ENCODE peak calls at places on chromosomes 7 and 10, in four cellular contexts. Y is CD8-positive, alpha-beta T cell; S is small intestine; I is A549. P is an unnamed sample.

GRCh38 chr10:126384269-126384873 is 3.9 kb downstream of the ADAM12 start:
- DNase-seq in Y (no peak), S (no peak), I (no peak), P (no peak)

GRCh38 chr10:99630439-99630838 is 10.2 kb upstream of the SLC25A28 start:
- DNase-seq in Y (no peak), S (peak), I (no peak), P (peak)

GRCh38 chr7:36265720-36266119 is 112.7 kb downstream of the EEPD1 start:
- DNase-seq in Y (no peak), S (no peak), I (no peak), P (no peak)

GRCh38 chr10:21929070-21929469 is 74.5 kb downstream of the DNAJC1 start:
- DNase-seq in Y (no peak), S (no peak), I (no peak), P (no peak)

GRCh38 chr10:74988055-74988773 is 123.2 kb upstream of the SAMD8 start:
- DNase-seq in Y (no peak), S (no peak), I (no peak), P (peak)

GRCh38 chr10:132713421-132714095 is 72.4 kb downstream of the NKX6-2 start:
- DNase-seq in Y (no peak), S (no peak), I (no peak), P (no peak)

GRCh38 chr10:132705173-132705572 is 80.8 kb downstream of the NKX6-2 start:
- DNase-seq in Y (no peak), S (no peak), I (no peak), P (no peak)

GRCh38 chr10:95496951-95497350 is 64.2 kb downstream of the SORBS1 start:
- DNase-seq in Y (no peak), S (no peak), I (no peak), P (no peak)

GRCh38 chr7:150727381-150727780 is 9.8 kb upstream of the GIMAP5 start:
- DNase-seq in Y (no peak), S (peak), I (no peak), P (no peak)

GRCh38 chr7:102897211-102897621 is 15.6 kb upstream of the LRRC17 start:
- DNase-seq in Y (no peak), S (no peak), I (no peak), P (no peak)

GRCh38 chr10:106997721-106998120 is 166.8 kb downstream of the SORCS1 start:
- DNase-seq in Y (no peak), S (peak), I (no peak), P (no peak)

GRCh38 chr10:110501142-110501937 is 3.6 kb downstream of the DUSP5 start:
- DNase-seq in Y (peak), S (peak), I (peak), P (peak)

GRCh38 chr7:2759736-2760097 is 71.7 kb downstream of the AMZ1 start:
- DNase-seq in Y (no peak), S (no peak), I (no peak), P (no peak)

GRCh38 chr7:156440456-156440855 is 200.1 kb upstream of the RNF32 start:
- DNase-seq in Y (no peak), S (no peak), I (no peak), P (no peak)

GRCh38 chr10:78787095-78787494 is 281.7 kb upstream of the ZMIZ1 start:
- DNase-seq in Y (no peak), S (peak), I (no peak), P (no peak)

GRCh38 chr7:133434246-133434865 is 181.5 kb downstream of the EXOC4 start:
- DNase-seq in Y (no peak), S (no peak), I (peak), P (peak)

GRCh38 chr10:29691564-29692064 is 56.8 kb upstream of the SVIL start:
- DNase-seq in Y (no peak), S (peak), I (no peak), P (no peak)

GRCh38 chr7:151446412-151446811 is 6.5 kb upstream of the CRYGN start:
- DNase-seq in Y (no peak), S (no peak), I (no peak), P (no peak)

GRCh38 chr10:132399117-132400035 is 2.4 kb downstream of the PWWP2B start:
- DNase-seq in Y (no peak), S (no peak), I (no peak), P (no peak)

GRCh38 chr7:135147899-135148721 is at the start of gene TMEM140:
- DNase-seq in Y (peak), S (peak), I (no peak), P (no peak)

GRCh38 chr10:96043895-96044580 is 655 bp downstream of the CCNJ start:
- DNase-seq in Y (peak), S (peak), I (peak), P (no peak)

GRCh38 chr7:117402109-117402508 is 25.2 kb downstream of the ASZ1 start:
- DNase-seq in Y (no peak), S (no peak), I (no peak), P (no peak)

GRCh38 chr10:43258922-43259247 is 8.0 kb downstream of the RASGEF1A start:
- DNase-seq in Y (no peak), S (no peak), I (no peak), P (no peak)

GRCh38 chr7:151631149-151631967 is 111.7 kb upstream of the RHEB start:
- DNase-seq in Y (no peak), S (peak), I (peak), P (no peak)

GRCh38 chr7:45221896-45222604 is 64.5 kb downstream of the RAMP3 start:
- DNase-seq in Y (no peak), S (no peak), I (no peak), P (no peak)

GRCh38 chr10:102791754-102792153 is 45.5 kb downstream of the CYP17A1 start:
- DNase-seq in Y (no peak), S (no peak), I (no peak), P (no peak)

GRCh38 chr10:44264244-44264643 is 120.7 kb downstream of the CXCL12 start:
- DNase-seq in Y (no peak), S (no peak), I (no peak), P (no peak)

GRCh38 chr7:74412603-74413002 is 41.1 kb upstream of the GTF2IRD1 start:
- DNase-seq in Y (no peak), S (no peak), I (no peak), P (no peak)

GRCh38 chr10:75956624-75957023 is 525.2 kb downstream of the LRMDA start:
- DNase-seq in Y (no peak), S (peak), I (no peak), P (no peak)

GRCh38 chr10:23630880-23631279 is 192.0 kb downstream of the OTUD1 start:
- DNase-seq in Y (no peak), S (no peak), I (no peak), P (no peak)

GRCh38 chr10:25556457-25556856 is 377.6 kb upstream of the MYO3A start:
- DNase-seq in Y (no peak), S (no peak), I (no peak), P (peak)

DNA sequence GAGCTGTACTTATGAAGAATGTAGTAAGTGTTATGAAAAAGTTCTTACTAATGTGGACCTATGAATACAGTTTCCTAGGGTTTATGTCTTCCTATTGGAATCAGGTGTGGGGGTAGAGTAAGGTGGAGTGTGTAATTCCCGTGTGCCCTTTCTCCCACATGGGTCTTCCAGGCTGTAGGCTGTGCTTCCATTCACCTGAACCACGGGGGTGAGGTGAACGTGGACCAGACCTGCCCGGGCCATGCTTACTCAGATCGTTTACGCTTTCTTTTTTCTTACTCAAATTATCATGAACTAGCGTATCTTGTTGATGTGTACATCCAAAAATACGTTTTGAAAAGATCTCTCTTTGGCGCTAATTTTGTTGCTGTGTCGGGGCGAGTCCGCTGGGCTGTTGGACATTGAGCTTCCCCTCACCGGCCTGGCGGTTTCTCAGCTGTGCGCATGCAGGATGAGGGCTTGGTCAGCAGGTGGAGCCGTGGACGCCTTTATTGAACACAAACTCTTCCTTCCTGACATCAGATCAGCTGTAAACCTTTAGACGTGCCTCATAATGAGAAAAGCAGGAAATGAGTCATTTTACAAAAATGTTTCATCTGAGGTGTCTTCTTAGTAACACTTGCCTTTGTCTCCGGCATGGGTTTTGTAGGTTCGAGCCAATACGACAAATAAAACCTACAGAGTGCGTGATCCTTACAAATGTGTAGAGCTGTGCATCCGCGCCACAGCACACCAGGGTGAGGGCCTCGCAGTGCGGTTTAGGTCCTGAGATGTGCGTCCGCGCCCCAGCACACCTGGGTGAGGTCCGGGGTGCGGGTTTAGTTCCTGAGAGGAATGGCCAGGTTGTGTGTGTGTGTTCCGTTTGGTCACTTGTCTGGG is 53.8 kb downstream of the WDR37 start:
- DNase-seq in Y (peak), S (peak), I (peak), P (peak)
- H3K4me3 ChIP-seq in Y (peak), S (no peak), I (no peak), P (no peak)

GRCh38 chr7:158246960-158247673 is 340.5 kb downstream of the PTPRN2 start:
- DNase-seq in Y (no peak), S (no peak), I (no peak), P (no peak)

GRCh38 chr7:158244873-158245723 is 342.5 kb downstream of the PTPRN2 start:
- DNase-seq in Y (no peak), S (no peak), I (no peak), P (no peak)

GRCh38 chr7:158246272-158246959 is 341.2 kb downstream of the PTPRN2 start:
- DNase-seq in Y (no peak), S (no peak), I (no peak), P (no peak)

GRCh38 chr7:158244430-158244829 is 343.2 kb downstream of the PTPRN2 start:
- DNase-seq in Y (no peak), S (no peak), I (no peak), P (no peak)

DNA sequence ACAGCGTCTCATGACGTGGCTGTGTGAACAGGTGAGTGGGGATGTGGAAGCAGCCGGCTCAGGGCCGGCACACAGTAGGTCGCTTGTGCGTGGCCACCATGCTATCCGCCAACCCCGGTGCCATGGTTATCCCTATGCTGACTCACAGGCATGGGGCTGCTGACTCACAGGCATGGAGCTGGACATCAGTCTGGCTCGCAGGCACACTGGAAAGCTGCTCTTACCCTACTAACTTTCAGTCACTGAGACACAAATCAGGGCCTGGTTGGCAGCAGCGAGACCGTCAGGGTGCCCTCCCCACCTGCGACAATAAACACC is 341.9 kb downstream of the PTPRN2 start:
- DNase-seq in Y (no peak), S (no peak), I (no peak), P (no peak)
- H3K4me3 ChIP-seq in Y (no peak), S (no peak), I (no peak), P (no peak)

GRCh38 chr7:6691103-6691502 is 15.6 kb downstream of the ZNF12 start:
- DNase-seq in Y (no peak), S (no peak), I (no peak), P (no peak)

GRCh38 chr7:6691609-6692106 is 15.1 kb downstream of the ZNF12 start:
- DNase-seq in Y (no peak), S (no peak), I (no peak), P (no peak)
- H3K4me3 ChIP-seq in Y (no peak), S (no peak), I (no peak), P (no peak)

DNA sequence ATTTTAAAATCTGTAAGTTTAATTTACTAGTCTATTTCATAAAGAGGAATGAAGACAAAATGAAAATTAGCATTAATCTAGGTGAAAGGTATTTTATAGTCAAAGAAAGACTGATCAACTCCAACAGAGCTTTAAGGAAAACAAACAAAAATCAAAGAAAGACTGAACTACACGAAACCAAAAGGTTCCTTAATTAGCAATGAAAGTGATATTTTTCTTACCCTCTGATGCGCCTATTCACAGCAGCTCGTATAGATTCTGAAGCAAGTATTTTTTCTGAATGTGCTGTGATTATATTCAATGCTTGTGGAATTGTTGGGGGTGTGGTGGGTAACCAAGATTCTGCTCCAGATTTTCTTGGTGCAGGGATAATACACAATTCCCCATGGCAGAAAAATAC is 11.8 kb downstream of the ECD start:
- DNase-seq in Y (no peak), S (no peak), I (no peak), P (no peak)
- H3K4me3 ChIP-seq in Y (no peak), S (no peak), I (no peak), P (no peak)

GRCh38 chr10:31686566-31686965 is 242.1 kb downstream of the ARHGAP12 start:
- DNase-seq in Y (no peak), S (no peak), I (no peak), P (no peak)
- H3K4me3 ChIP-seq in Y (no peak), S (no peak), I (no peak), P (no peak)

GRCh38 chr10:117352724-117353123 is 22.5 kb downstream of the PDZD8 start:
- DNase-seq in Y (no peak), S (no peak), I (no peak), P (no peak)

GRCh38 chr10:117350905-117351304 is 24.3 kb downstream of the PDZD8 start:
- DNase-seq in Y (no peak), S (no peak), I (no peak), P (no peak)

GRCh38 chr10:117351558-117351957 is 23.7 kb downstream of the PDZD8 start:
- DNase-seq in Y (no peak), S (no peak), I (no peak), P (no peak)

GRCh38 chr10:117353700-117354099 is 21.5 kb downstream of the PDZD8 start:
- DNase-seq in Y (no peak), S (no peak), I (no peak), P (no peak)

GRCh38 chr10:117355064-117355463 is 20.2 kb downstream of the PDZD8 start:
- DNase-seq in Y (no peak), S (no peak), I (no peak), P (no peak)
- H3K4me3 ChIP-seq in Y (no peak), S (no peak), I (no peak), P (no peak)

DNA sequence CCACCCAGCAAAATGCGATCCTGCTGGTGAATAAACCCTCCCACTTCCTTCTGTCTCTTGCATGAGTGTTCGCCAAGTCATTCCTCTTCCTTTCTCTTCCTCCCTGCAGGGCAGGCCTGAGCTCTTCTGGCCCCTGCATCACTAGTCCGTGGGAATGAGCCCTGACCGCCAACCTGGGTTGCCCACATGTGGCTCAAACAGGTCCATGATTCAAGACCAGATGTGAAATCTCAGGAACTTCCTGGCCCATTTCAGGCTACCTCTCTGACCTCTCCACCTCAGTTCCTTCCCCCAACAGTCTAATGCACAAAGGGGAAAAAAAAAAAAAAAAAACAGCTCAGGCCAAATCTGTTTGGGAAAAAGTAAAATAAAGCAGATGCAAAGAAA is 5.4 kb upstream of the YWHAG start:
- DNase-seq in Y (no peak), S (no peak), I (no peak), P (no peak)
- H3K4me3 ChIP-seq in Y (no peak), S (no peak), I (no peak), P (no peak)

DNA sequence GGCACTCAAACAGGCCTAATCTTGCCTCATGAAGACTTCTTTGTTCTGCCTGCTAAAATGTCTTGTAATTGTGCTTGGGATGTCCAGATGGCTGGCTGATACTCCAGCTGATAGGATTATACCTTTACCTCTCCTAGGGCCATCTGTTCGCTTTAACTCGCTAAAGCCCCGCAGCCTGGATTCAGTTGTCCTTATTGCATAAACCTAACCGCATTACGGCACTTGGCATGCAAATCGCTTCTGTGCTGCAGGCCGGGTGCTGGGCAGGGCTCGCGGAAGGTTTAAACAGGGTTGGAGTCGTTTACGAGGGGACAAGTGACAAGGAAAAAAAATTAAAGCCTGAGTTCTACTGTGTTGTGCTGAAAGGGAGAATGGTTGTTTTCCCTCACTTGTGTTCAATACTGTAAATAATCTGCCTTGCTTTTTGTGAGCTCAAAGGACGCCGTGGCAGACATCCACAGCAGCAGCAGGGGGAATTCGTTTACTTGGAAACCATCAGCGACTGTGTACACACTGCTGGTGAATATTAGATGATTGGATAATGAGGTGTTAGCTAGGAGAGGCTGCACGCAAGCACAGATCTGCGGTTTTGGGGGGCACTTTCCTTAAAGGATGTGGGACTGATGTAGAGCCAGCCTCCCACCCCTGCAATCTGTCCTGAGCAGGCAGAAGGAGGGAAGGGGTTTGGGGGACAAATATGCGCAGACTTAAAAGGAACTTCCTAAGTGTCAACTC is 93.0 kb downstream of the EBF3 start:
- DNase-seq in Y (no peak), S (peak), I (no peak), P (no peak)
- H3K4me3 ChIP-seq in Y (no peak), S (no peak), I (no peak), P (no peak)